ENCODE peak calls at places on chromosomes 13 and 19, in five cellular contexts. R, F, U, N and D are unnamed samples.

GRCh38 chr13:113726961-113727411 is 32.0 kb upstream of the TMEM255B start:
- DNase-seq in F (no peak), R (no peak), U (no peak), N (no peak), D (no peak)

GRCh38 chr13:97386832-97387486 is 47.0 kb upstream of the RAP2A start:
- DNase-seq in F (no peak), U (peak; percentile 15), R (peak; percentile 51), N (no peak), D (no peak)

GRCh38 chr13:70107125-70107497 is 515 bp upstream of the ATXN8OS start:
- DNase-seq in U (no peak), F (no peak), N (no peak), R (peak; percentile 14), D (no peak)

GRCh38 chr13:48158290-48158689 is 63.4 kb upstream of the MED4 start:
- DNase-seq in F (no peak), N (no peak), U (no peak), R (no peak), D (no peak)

GRCh38 chr13:26473571-26474230 is 83.8 kb upstream of the WASF3 start:
- DNase-seq in N (no peak), U (no peak), F (no peak), R (no peak), D (no peak)

GRCh38 chr13:90683711-90684131 is 663.8 kb upstream of the MIR17HG start:
- DNase-seq in F (no peak), N (no peak), R (no peak), U (no peak), D (no peak)

GRCh38 chr19:3335431-3336350 is 30.7 kb upstream of the NFIC start:
- DNase-seq in R (no peak), N (no peak), U (no peak), F (no peak), D (no peak)

GRCh38 chr13:111178417-111178816 is 63.3 kb downstream of the ARHGEF7 start:
- DNase-seq in F (no peak), N (no peak), R (no peak), U (no peak), D (no peak)

GRCh38 chr19:55069859-55070225 is 5.8 kb upstream of the EPS8L1 start:
- DNase-seq in R (no peak), F (no peak), N (no peak), U (no peak), D (no peak)

GRCh38 chr13:42354246-42355117 is 82.5 kb downstream of the AKAP11 start:
- DNase-seq in U (peak; percentile 24), F (no peak), N (no peak), R (no peak), D (no peak)

GRCh38 chr19:20186163-20186562 is 19.1 kb downstream of the ZNF486 start:
- DNase-seq in R (no peak), U (no peak), N (no peak), F (no peak), D (no peak)

GRCh38 chr13:110089815-110090214 is 217.1 kb downstream of the COL4A1 start:
- DNase-seq in N (no peak), U (no peak), F (no peak), R (no peak), D (no peak)

GRCh38 chr19:48739835-48740704 is at the start of gene RASIP1:
- DNase-seq in F (no peak), U (no peak), R (no peak), N (no peak), D (no peak)

GRCh38 chr19:51356159-51356801 is 9.9 kb downstream of the ETFB start:
- DNase-seq in N (no peak), F (no peak), R (no peak), U (no peak), D (no peak)

GRCh38 chr13:97542102-97542501 is 108.1 kb downstream of the RAP2A start:
- DNase-seq in U (no peak), F (no peak), N (no peak), R (no peak), D (no peak)

GRCh38 chr13:98443329-98443728 is 133.6 kb downstream of the STK24 start:
- DNase-seq in F (no peak), U (no peak), N (no peak), R (no peak), D (no peak)

GRCh38 chr19:13844130-13844631 is 32.8 kb upstream of the NANOS3 start:
- DNase-seq in U (no peak), N (no peak), R (no peak), F (no peak), D (no peak)

GRCh38 chr19:18098891-18099622 is 1.5 kb downstream of the MAST3 start:
- DNase-seq in F (no peak), R (peak; percentile 52), N (no peak), U (peak; percentile 50), D (no peak)

GRCh38 chr19:917323-918151 is at the start of gene KISS1R:
- DNase-seq in F (peak; percentile 84), N (no peak), U (no peak), R (no peak), D (no peak)

GRCh38 chr13:33312150-33312908 is 26.8 kb upstream of the STARD13 start:
- DNase-seq in U (no peak), F (no peak), R (peak; percentile 22), N (no peak), D (no peak)

GRCh38 chr13:74287672-74288169 is 153.5 kb upstream of the KLF12 start:
- DNase-seq in N (peak; percentile 47), R (peak; percentile 92), F (no peak), U (peak; percentile 90), D (peak; percentile 82)

GRCh38 chr13:46527237-46527636 is 25.7 kb upstream of the LRCH1 start:
- DNase-seq in N (no peak), U (no peak), R (no peak), F (no peak), D (no peak)

GRCh38 chr19:48271531-48272151 is 1.8 kb downstream of the ZNF114 start:
- DNase-seq in F (peak; percentile 55), R (peak; percentile 27), U (no peak), N (no peak), D (no peak)

GRCh38 chr13:22770891-22771290 is 409.9 kb upstream of the SGCG start:
- DNase-seq in U (no peak), R (no peak), N (no peak), F (no peak), D (no peak)

GRCh38 chr13:113187905-113188595 is 20.4 kb downstream of the PCID2 start:
- DNase-seq in F (no peak), U (no peak), N (no peak), R (no peak), D (no peak)

GRCh38 chr13:63279136-63279535 is 1863.5 kb upstream of the PCDH20 start:
- DNase-seq in R (no peak), U (no peak), N (no peak), F (no peak), D (no peak)

GRCh38 chr13:36431204-36432105 is 840 bp upstream of the CCNA1 start:
- DNase-seq in R (peak; percentile 29), F (peak; percentile 64), U (no peak), N (no peak), D (no peak)

GRCh38 chr13:74062933-74063332 is 71.3 kb downstream of the KLF12 start:
- DNase-seq in N (no peak), F (no peak), U (peak; percentile 3), R (peak; percentile 35), D (peak; percentile 14)

GRCh38 chr13:95185851-95186250 is 115.4 kb downstream of the ABCC4 start:
- DNase-seq in R (no peak), N (no peak), U (peak; percentile 50), F (no peak), D (peak; percentile 42)

GRCh38 chr13:43331676-43332075 is 308.3 kb downstream of the DNAJC15 start:
- DNase-seq in N (no peak), F (no peak), U (no peak), R (peak; percentile 69), D (no peak)

GRCh38 chr19:33780746-33781145 is 15.9 kb upstream of the KCTD15 start:
- DNase-seq in N (no peak), U (no peak), R (no peak), F (peak; percentile 53), D (no peak)

GRCh38 chr19:20787766-20788165 is 11.7 kb downstream of the ZNF66 start:
- DNase-seq in U (no peak), N (no peak), R (no peak), F (no peak), D (no peak)

GRCh38 chr13:24153979-24154378 is 6.5 kb upstream of the SPATA13 start:
- DNase-seq in N (no peak), F (no peak), U (no peak), R (no peak), D (no peak)

GRCh38 chr13:26133286-26133685 is 81.5 kb upstream of the SHISA2 start:
- DNase-seq in R (no peak), N (no peak), F (no peak), U (no peak), D (no peak)

GRCh38 chr13:109974354-109974753 is 188.0 kb upstream of the IRS2 start:
- DNase-seq in N (no peak), F (no peak), U (no peak), R (no peak), D (no peak)

GRCh38 chr19:4337906-4338440 is 654 bp downstream of the STAP2 start:
- DNase-seq in N (no peak), R (no peak), U (no peak), F (no peak), D (no peak)

GRCh38 chr13:59823495-59823894 is 340.2 kb downstream of the DIAPH3 start:
- DNase-seq in F (no peak), N (no peak), U (no peak), R (no peak), D (no peak)